ENCODE peak calls at places on chromosomes 6 and 20, in five cellular contexts. G, U, D, Q and Z are unnamed samples. For H3K4me1, the result is how much of the 10 kb centered on the place peaks cover.

GRCh38 chr20:4962257-4962855 is 39.0 kb downstream of the SLC23A2 start:
- DNase-seq in G (no peak), Q (peak), U (no peak), D (no peak), Z (no peak)

GRCh38 chr6:22582806-22583205 is 13.4 kb downstream of the HDGFL1 start:
- DNase-seq in G (no peak), U (no peak), Q (no peak), D (no peak), Z (no peak)

GRCh38 chr6:67680297-67680932 is 954.7 kb upstream of the ADGRB3 start:
- DNase-seq in U (no peak), D (no peak), Q (no peak), G (no peak), Z (no peak)

GRCh38 chr6:116159782-116160524 is 34.0 kb upstream of the COL10A1 start:
- DNase-seq in G (no peak), Q (no peak), U (no peak), D (no peak), Z (no peak)

GRCh38 chr20:4694076-4694475 is 27.6 kb upstream of the PRND start:
- DNase-seq in G (no peak), D (no peak), Q (no peak), U (no peak), Z (no peak)

GRCh38 chr6:27867941-27868705 is 44.1 kb downstream of the OR2B2 start:
- DNase-seq in Q (no peak), U (no peak), D (no peak), G (no peak), Z (no peak)

GRCh38 chr20:45963059-45964011 is 8.7 kb downstream of the ZNF335 start:
- DNase-seq in U (peak), Q (peak), D (peak), G (peak), Z (no peak)

GRCh38 chr20:33839591-33839990 is 28.4 kb downstream of the CHMP4B start:
- DNase-seq in G (no peak), D (peak), U (no peak), Q (peak), Z (peak)

GRCh38 chr6:11956781-11957180 is 55.3 kb upstream of the HIVEP1 start:
- DNase-seq in G (no peak), U (no peak), D (no peak), Q (no peak), Z (no peak)
- H3K4me1 ChIP-seq in G (under half), U (under half), D (under half), Q (under half), Z (under half)

GRCh38 chr6:26017567-26017966 is 55.0 kb downstream of the TRIM38 start:
- DNase-seq in D (no peak), U (no peak), G (peak), Q (peak), Z (peak)
- TF ChIP-seq CTCF in D (peak), U (no peak), G (peak), Q (peak), Z (no peak)

DNA sequence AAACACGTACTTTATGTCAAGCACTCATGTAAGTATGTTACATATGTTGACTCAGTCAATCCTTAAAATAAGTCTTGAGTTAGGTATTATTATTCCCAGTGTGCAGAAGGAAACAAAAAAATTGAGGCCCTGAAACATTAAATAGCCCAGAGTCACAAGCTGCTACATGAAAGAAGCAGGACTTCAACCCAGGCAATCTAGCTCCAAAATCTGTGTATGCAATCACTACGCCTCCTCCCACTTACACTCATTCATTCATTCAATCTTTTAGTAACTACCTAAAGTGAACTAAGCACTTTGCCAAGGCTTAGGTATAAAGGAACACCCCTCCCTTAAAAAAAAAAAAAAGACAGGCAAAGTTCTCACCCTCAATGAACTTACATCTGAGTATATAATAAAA is 9.3 kb downstream of the ARHGAP18 start:
- DNase-seq in U (no peak), G (no peak), Q (no peak), D (no peak), Z (no peak)
- H3K27ac ChIP-seq in U (no peak), G (no peak), Q (no peak), D (no peak), Z (peak)

GRCh38 chr20:36482044-36482473 is 59.3 kb upstream of the MYL9 start:
- DNase-seq in U (no peak), Q (peak), G (no peak), D (peak), Z (peak)

GRCh38 chr20:36479938-36480337 is 61.4 kb upstream of the MYL9 start:
- DNase-seq in G (no peak), U (no peak), D (no peak), Q (no peak), Z (no peak)

GRCh38 chr20:36478137-36478905 is 63.0 kb upstream of the MYL9 start:
- DNase-seq in G (no peak), D (no peak), U (peak), Q (no peak), Z (no peak)

GRCh38 chr20:36481380-36482043 is 59.8 kb upstream of the MYL9 start:
- DNase-seq in U (no peak), G (no peak), Q (no peak), D (no peak), Z (no peak)

GRCh38 chr20:36480456-36481048 is 60.8 kb upstream of the MYL9 start:
- DNase-seq in Q (no peak), U (no peak), G (no peak), D (no peak), Z (no peak)
- H3K4me1 ChIP-seq in Q (under half), U (under half), G (under half), D (under half), Z (half or more)

DNA sequence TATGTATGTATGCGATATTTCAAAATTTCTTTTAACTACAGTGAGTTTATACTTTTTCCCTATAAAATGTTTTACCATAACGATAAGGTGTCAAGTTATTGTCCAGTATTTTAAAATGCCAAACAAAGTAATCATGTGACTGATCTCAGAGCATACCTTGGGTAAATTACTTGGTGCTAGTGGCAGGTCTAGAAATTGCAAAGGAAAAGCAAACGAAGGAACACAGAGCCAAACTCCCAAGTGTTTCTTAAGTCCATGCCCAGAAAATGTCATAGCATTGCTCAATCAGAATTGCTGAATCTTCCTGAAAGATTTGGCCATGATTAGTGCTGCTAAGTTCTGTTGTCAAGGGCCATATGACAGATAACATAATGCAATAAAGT is 77.5 kb downstream of the CAP2 start:
- DNase-seq in D (no peak), G (no peak), U (no peak), Q (no peak), Z (no peak)
- TF ChIP-seq CTCF in D (peak), G (no peak), U (no peak), Q (peak), Z (no peak)

GRCh38 chr20:59220161-59220560 is 56.5 kb downstream of the ZNF831 start:
- DNase-seq in G (no peak), D (no peak), Q (no peak), U (no peak), Z (no peak)

GRCh38 chr20:59222982-59223610 is 59.5 kb downstream of the ZNF831 start:
- DNase-seq in U (peak), G (no peak), Q (no peak), D (peak), Z (no peak)

GRCh38 chr20:59222239-59222981 is 58.8 kb downstream of the ZNF831 start:
- DNase-seq in D (peak), Q (peak), G (peak), U (peak), Z (peak)

GRCh38 chr20:59221049-59221748 is 57.6 kb downstream of the ZNF831 start:
- DNase-seq in G (peak), D (no peak), Q (peak), U (no peak), Z (no peak)

DNA sequence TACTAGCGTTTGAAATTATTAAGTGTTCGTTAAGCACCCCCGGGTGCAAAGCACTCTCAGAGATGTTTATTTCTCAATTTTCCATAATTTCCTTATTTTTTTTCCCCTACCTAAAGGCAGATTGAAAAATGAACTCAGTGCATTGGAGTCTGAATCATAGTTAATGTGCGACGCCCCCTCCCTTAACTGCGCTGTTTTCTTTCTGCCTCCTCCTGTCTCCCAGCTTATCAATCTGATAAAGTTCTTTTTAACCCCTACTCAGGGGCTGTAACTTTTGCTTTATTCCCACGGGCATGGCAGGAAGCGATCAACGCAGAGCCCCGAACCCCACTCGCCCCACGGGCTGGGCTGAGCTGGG is 58.2 kb downstream of the ZNF831 start:
- DNase-seq in U (no peak), D (no peak), G (no peak), Q (no peak), Z (no peak)
- H3K27ac ChIP-seq in U (no peak), D (no peak), G (no peak), Q (peak), Z (no peak)

GRCh38 chr6:3748726-3749389 is 2.7 kb downstream of the PXDC1 start:
- DNase-seq in Q (peak), G (no peak), U (no peak), D (no peak), Z (no peak)

GRCh38 chr6:3748208-3748701 is 3.3 kb downstream of the PXDC1 start:
- DNase-seq in G (peak), U (peak), Q (peak), D (peak), Z (peak)

GRCh38 chr6:3750324-3751018 is 1.0 kb downstream of the PXDC1 start:
- DNase-seq in G (peak), Q (peak), U (peak), D (peak), Z (peak)

GRCh38 chr6:3749991-3750323 is 1.6 kb downstream of the PXDC1 start:
- DNase-seq in U (no peak), Q (peak), D (no peak), G (no peak), Z (peak)

DNA sequence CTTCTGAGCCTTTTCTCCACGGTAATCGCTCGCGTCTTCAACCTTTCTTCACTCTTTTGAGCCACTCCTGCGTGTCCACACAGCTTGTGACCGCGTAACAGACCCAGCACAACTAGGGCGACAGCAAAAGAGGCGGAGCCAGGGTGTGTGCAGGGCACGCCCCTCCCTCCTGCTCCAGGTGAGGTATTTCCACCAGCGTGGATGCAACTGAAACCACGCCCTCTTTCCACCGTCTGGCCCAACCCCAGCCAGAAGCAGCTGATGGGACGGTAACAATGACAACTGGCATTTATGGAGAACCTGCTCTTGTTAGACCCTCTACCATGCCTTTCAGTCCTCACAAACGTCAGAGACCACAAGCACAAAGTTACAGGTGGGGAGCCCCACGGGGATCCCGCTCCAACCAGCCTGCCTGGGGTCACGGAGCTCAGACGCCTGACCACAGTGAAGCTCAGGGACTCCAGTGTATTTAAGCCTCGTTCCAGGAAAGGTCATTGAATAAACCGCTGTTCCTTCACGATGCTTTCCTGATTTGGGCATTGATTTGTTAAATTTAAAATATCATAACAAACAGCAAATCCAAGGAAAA is 2.0 kb downstream of the PXDC1 start:
- DNase-seq in G (peak), D (no peak), Q (peak), U (no peak), Z (no peak)
- H3K4me1 ChIP-seq in G (under half), D (under half), Q (under half), U (under half), Z (half or more)

GRCh38 chr6:111114484-111114883 is 27.2 kb downstream of the SLC16A10 start:
- DNase-seq in Q (no peak), D (no peak), U (no peak), G (no peak), Z (no peak)
- TF ChIP-seq CTCF in Q (no peak), D (no peak), U (no peak), G (no peak), Z (no peak)